ENCODE peak calls at places on chromosomes 7 and 10, in six cellular contexts. One of them, this sample, is unnamed.

GRCh38 chr10:23373156-23373555 is 28.6 kb upstream of the C10orf67 start:
- DNase-seq in right lobe of liver: no peak
- DNase-seq in fibroblast of the aortic adventitia: no peak
- DNase-seq in brain microvascular endothelial cell: no peak
- DNase-seq in GM23338: no peak
- DNase-seq in fibroblast of mammary gland: no peak
- DNase-seq in this sample: no peak

GRCh38 chr10:59857049-59857448 is 49.3 kb downstream of the CCDC6 start:
- DNase-seq in fibroblast of mammary gland: peak; percentile 17
- DNase-seq in fibroblast of the aortic adventitia: no peak
- DNase-seq in GM23338: no peak
- DNase-seq in right lobe of liver: no peak
- DNase-seq in brain microvascular endothelial cell: no peak
- DNase-seq in this sample: no peak

GRCh38 chr7:3217166-3217565 is 83.9 kb upstream of the SDK1 start:
- DNase-seq in right lobe of liver: no peak
- DNase-seq in fibroblast of mammary gland: peak; percentile 28
- DNase-seq in brain microvascular endothelial cell: peak; percentile 89
- DNase-seq in GM23338: no peak
- DNase-seq in fibroblast of the aortic adventitia: peak; percentile 84
- DNase-seq in this sample: peak; percentile 34

GRCh38 chr7:5218564-5219360 is 28.7 kb downstream of the WIPI2 start:
- DNase-seq in fibroblast of mammary gland: no peak
- DNase-seq in right lobe of liver: no peak
- DNase-seq in GM23338: no peak
- DNase-seq in fibroblast of the aortic adventitia: no peak
- DNase-seq in brain microvascular endothelial cell: no peak
- DNase-seq in this sample: no peak

GRCh38 chr7:94834359-94834758 is 73.0 kb upstream of the PPP1R9A start:
- DNase-seq in GM23338: no peak
- DNase-seq in fibroblast of the aortic adventitia: no peak
- DNase-seq in right lobe of liver: no peak
- DNase-seq in brain microvascular endothelial cell: no peak
- DNase-seq in fibroblast of mammary gland: no peak
- DNase-seq in this sample: no peak

GRCh38 chr10:63491558-63492316 is 26.0 kb upstream of the JMJD1C start:
- DNase-seq in fibroblast of mammary gland: peak; percentile 93
- DNase-seq in fibroblast of the aortic adventitia: peak; percentile 93
- DNase-seq in right lobe of liver: no peak
- DNase-seq in brain microvascular endothelial cell: peak; percentile 66
- DNase-seq in GM23338: peak; percentile 24
- DNase-seq in this sample: peak; percentile 98

GRCh38 chr10:27285093-27285492 is 44.5 kb upstream of the ACBD5 start:
- DNase-seq in right lobe of liver: peak; percentile 29
- DNase-seq in fibroblast of the aortic adventitia: peak; percentile 10
- DNase-seq in fibroblast of mammary gland: peak; percentile 5
- DNase-seq in brain microvascular endothelial cell: no peak
- DNase-seq in GM23338: peak; percentile 52
- DNase-seq in this sample: peak; percentile 15

GRCh38 chr10:126243976-126244375 is 144.3 kb downstream of the ADAM12 start:
- DNase-seq in GM23338: no peak
- DNase-seq in fibroblast of mammary gland: peak; percentile 98
- DNase-seq in fibroblast of the aortic adventitia: peak; percentile 98
- DNase-seq in right lobe of liver: no peak
- DNase-seq in brain microvascular endothelial cell: peak; percentile 82
- DNase-seq in this sample: peak; percentile 81

GRCh38 chr10:119616879-119617580 is 20.3 kb upstream of the TIAL1 start:
- DNase-seq in fibroblast of the aortic adventitia: peak; percentile 20
- DNase-seq in right lobe of liver: peak; percentile 39
- DNase-seq in fibroblast of mammary gland: peak; percentile 81
- DNase-seq in brain microvascular endothelial cell: no peak
- DNase-seq in GM23338: peak; percentile 51
- DNase-seq in this sample: peak; percentile 60

GRCh38 chr10:23253780-23254179 is 61.7 kb downstream of the PTF1A start:
- DNase-seq in GM23338: no peak
- DNase-seq in right lobe of liver: no peak
- DNase-seq in fibroblast of mammary gland: no peak
- DNase-seq in fibroblast of the aortic adventitia: no peak
- DNase-seq in brain microvascular endothelial cell: no peak
- DNase-seq in this sample: no peak

GRCh38 chr7:815284-816216 is 16.7 kb upstream of the SUN1 start:
- DNase-seq in fibroblast of the aortic adventitia: no peak
- DNase-seq in GM23338: peak; percentile 91
- DNase-seq in fibroblast of mammary gland: no peak
- DNase-seq in brain microvascular endothelial cell: no peak
- DNase-seq in right lobe of liver: peak; percentile 46
- DNase-seq in this sample: no peak

GRCh38 chr10:102492983-102493382 is 9.5 kb downstream of the ACTR1A start:
- DNase-seq in right lobe of liver: no peak
- DNase-seq in GM23338: no peak
- DNase-seq in brain microvascular endothelial cell: no peak
- DNase-seq in fibroblast of the aortic adventitia: peak; percentile 90
- DNase-seq in fibroblast of mammary gland: no peak
- DNase-seq in this sample: peak; percentile 74

GRCh38 chr10:89100680-89101079 is 106.4 kb downstream of the CH25H start:
- DNase-seq in GM23338: no peak
- DNase-seq in brain microvascular endothelial cell: peak; percentile 60
- DNase-seq in fibroblast of the aortic adventitia: peak; percentile 82
- DNase-seq in right lobe of liver: no peak
- DNase-seq in fibroblast of mammary gland: peak; percentile 70
- DNase-seq in this sample: peak; percentile 87

GRCh38 chr7:128405345-128406146 is 4.2 kb downstream of the IMPDH1 start:
- DNase-seq in fibroblast of the aortic adventitia: no peak
- DNase-seq in right lobe of liver: peak; percentile 56
- DNase-seq in brain microvascular endothelial cell: no peak
- DNase-seq in GM23338: peak; percentile 64
- DNase-seq in fibroblast of mammary gland: peak; percentile 15
- DNase-seq in this sample: no peak

GRCh38 chr10:81920213-81920829 is 45.3 kb downstream of the NRG3 start:
- DNase-seq in fibroblast of the aortic adventitia: no peak
- DNase-seq in fibroblast of mammary gland: no peak
- DNase-seq in GM23338: peak; percentile 62
- DNase-seq in brain microvascular endothelial cell: no peak
- DNase-seq in right lobe of liver: no peak
- DNase-seq in this sample: no peak

GRCh38 chr7:126578338-126578737 is 674.4 kb downstream of the GRM8 start:
- DNase-seq in fibroblast of the aortic adventitia: no peak
- DNase-seq in right lobe of liver: no peak
- DNase-seq in brain microvascular endothelial cell: no peak
- DNase-seq in GM23338: no peak
- DNase-seq in fibroblast of mammary gland: no peak
- DNase-seq in this sample: no peak

GRCh38 chr7:152747224-152747623 is 12.3 kb upstream of the ACTR3B start:
- DNase-seq in fibroblast of the aortic adventitia: no peak
- DNase-seq in fibroblast of mammary gland: no peak
- DNase-seq in GM23338: no peak
- DNase-seq in right lobe of liver: no peak
- DNase-seq in brain microvascular endothelial cell: no peak
- DNase-seq in this sample: no peak

GRCh38 chr10:78039743-78040142 is 6.1 kb downstream of the RPS24 start:
- DNase-seq in brain microvascular endothelial cell: no peak
- DNase-seq in fibroblast of the aortic adventitia: no peak
- DNase-seq in fibroblast of mammary gland: no peak
- DNase-seq in GM23338: peak; percentile 63
- DNase-seq in right lobe of liver: no peak
- DNase-seq in this sample: no peak
- H3K4me3 ChIP-seq in brain microvascular endothelial cell: no peak overlapping the region
- H3K4me3 ChIP-seq in fibroblast of the aortic adventitia: no peak overlapping the region
- H3K4me3 ChIP-seq in fibroblast of mammary gland: no peak overlapping the region
- H3K4me3 ChIP-seq in GM23338: peak overlapping the region; percentile 94
- H3K4me3 ChIP-seq in right lobe of liver: no peak overlapping the region
- H3K4me3 ChIP-seq in this sample: no peak overlapping the region

GRCh38 chr7:17939111-17939669 is 1.1 kb downstream of the SNX13 start:
- DNase-seq in brain microvascular endothelial cell: peak; percentile 16
- DNase-seq in GM23338: no peak
- DNase-seq in right lobe of liver: no peak
- DNase-seq in fibroblast of mammary gland: peak; percentile 52
- DNase-seq in fibroblast of the aortic adventitia: peak; percentile 44
- DNase-seq in this sample: peak; percentile 50

GRCh38 chr7:17942231-17942630 is 1.9 kb upstream of the SNX13 start:
- DNase-seq in fibroblast of the aortic adventitia: no peak
- DNase-seq in brain microvascular endothelial cell: no peak
- DNase-seq in right lobe of liver: no peak
- DNase-seq in fibroblast of mammary gland: no peak
- DNase-seq in GM23338: no peak
- DNase-seq in this sample: no peak

GRCh38 chr7:17939670-17940301 is 508 bp downstream of the SNX13 start:
- DNase-seq in fibroblast of the aortic adventitia: peak; percentile 23
- DNase-seq in brain microvascular endothelial cell: peak; percentile 5
- DNase-seq in GM23338: peak; percentile 51
- DNase-seq in right lobe of liver: peak; percentile 71
- DNase-seq in fibroblast of mammary gland: peak; percentile 29
- DNase-seq in this sample: peak; percentile 22

GRCh38 chr7:17941171-17941490 is 837 bp upstream of the SNX13 start:
- DNase-seq in brain microvascular endothelial cell: no peak
- DNase-seq in fibroblast of mammary gland: peak; percentile 16
- DNase-seq in fibroblast of the aortic adventitia: peak; percentile 15
- DNase-seq in right lobe of liver: no peak
- DNase-seq in GM23338: peak; percentile 38
- DNase-seq in this sample: peak; percentile 3

DNA sequence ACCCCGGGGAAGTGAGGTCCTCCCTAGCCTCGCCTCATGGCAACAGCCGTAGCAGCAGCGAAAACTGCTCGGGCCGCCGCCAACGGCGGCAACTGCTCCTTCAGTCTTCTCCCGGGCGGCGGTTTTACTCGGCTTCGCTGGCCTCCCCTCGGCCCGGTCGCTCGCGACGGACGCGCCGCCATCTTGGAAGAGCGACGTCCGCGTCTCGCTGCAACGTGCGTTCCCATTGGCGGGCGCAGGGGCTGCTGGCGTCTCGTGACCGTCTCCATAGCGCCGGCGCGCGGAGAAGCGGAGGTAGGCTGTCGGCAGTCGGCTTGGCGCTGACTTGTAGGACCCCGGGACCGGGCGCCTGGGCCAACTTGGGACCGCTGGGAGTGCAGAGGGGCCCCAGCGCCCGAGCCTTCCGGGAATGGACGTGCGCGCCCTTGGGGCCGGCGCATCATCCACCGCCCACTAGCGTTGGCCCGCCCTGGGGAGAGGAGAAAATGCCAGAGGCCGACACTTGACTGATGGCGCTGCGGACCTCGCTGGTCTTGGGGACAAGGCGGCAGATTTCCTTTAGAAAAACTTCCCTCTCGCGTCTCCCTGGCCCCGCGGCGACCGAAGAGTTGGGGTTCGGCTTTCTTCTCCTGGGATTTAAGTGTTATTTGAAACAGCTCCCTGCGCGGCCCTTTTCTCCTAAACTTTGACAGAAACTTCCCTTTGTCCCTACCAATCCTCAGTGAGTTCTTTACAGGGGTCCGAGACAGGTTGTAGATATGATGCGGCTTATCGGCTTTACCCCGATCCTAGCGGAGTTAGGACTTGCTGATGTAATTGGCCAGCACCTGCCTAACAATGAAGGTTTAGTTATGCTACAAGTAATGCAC is at the start of gene SNX13:
- DNase-seq in right lobe of liver: peak; percentile 95
- DNase-seq in fibroblast of the aortic adventitia: peak; percentile 89
- DNase-seq in GM23338: peak; percentile 97
- DNase-seq in brain microvascular endothelial cell: peak; percentile 87
- DNase-seq in fibroblast of mammary gland: peak; percentile 89
- DNase-seq in this sample: peak; percentile 95
- TF ChIP-seq CTCF in right lobe of liver: peak; percentile 28
- TF ChIP-seq CTCF in fibroblast of the aortic adventitia: peak; percentile 31
- TF ChIP-seq CTCF in GM23338: peak; percentile 49
- TF ChIP-seq CTCF in brain microvascular endothelial cell: no peak
- TF ChIP-seq CTCF in fibroblast of mammary gland: no peak
- TF ChIP-seq CTCF in this sample: no peak

GRCh38 chr7:73703649-73703984 is 15.9 kb downstream of the STX1A start:
- DNase-seq in brain microvascular endothelial cell: no peak
- DNase-seq in right lobe of liver: no peak
- DNase-seq in fibroblast of mammary gland: no peak
- DNase-seq in fibroblast of the aortic adventitia: no peak
- DNase-seq in GM23338: no peak
- DNase-seq in this sample: no peak
- H3K4me3 ChIP-seq in brain microvascular endothelial cell: no peak overlapping the region
- H3K4me3 ChIP-seq in right lobe of liver: no peak overlapping the region
- H3K4me3 ChIP-seq in fibroblast of mammary gland: no peak overlapping the region
- H3K4me3 ChIP-seq in fibroblast of the aortic adventitia: no peak overlapping the region
- H3K4me3 ChIP-seq in GM23338: peak overlapping the region; percentile 54
- H3K4me3 ChIP-seq in this sample: no peak overlapping the region

GRCh38 chr10:79066460-79067240 is 2.1 kb upstream of the ZMIZ1 start:
- DNase-seq in GM23338: peak; percentile 53
- DNase-seq in fibroblast of mammary gland: peak; percentile 60
- DNase-seq in brain microvascular endothelial cell: no peak
- DNase-seq in right lobe of liver: no peak
- DNase-seq in fibroblast of the aortic adventitia: peak; percentile 49
- DNase-seq in this sample: peak; percentile 33
- TF ChIP-seq CTCF in GM23338: peak; percentile 51
- TF ChIP-seq CTCF in fibroblast of mammary gland: peak; percentile 56
- TF ChIP-seq CTCF in brain microvascular endothelial cell: peak; percentile 55
- TF ChIP-seq CTCF in right lobe of liver: peak; percentile 38
- TF ChIP-seq CTCF in fibroblast of the aortic adventitia: peak; percentile 13
- TF ChIP-seq CTCF in this sample: no peak

GRCh38 chr7:124992881-124993562 is 63.4 kb upstream of the POT1 start:
- DNase-seq in fibroblast of mammary gland: peak; percentile 79
- DNase-seq in fibroblast of the aortic adventitia: peak; percentile 93
- DNase-seq in brain microvascular endothelial cell: peak; percentile 91
- DNase-seq in GM23338: no peak
- DNase-seq in right lobe of liver: no peak
- DNase-seq in this sample: peak; percentile 91
- H3K4me3 ChIP-seq in fibroblast of mammary gland: no peak overlapping the region
- H3K4me3 ChIP-seq in fibroblast of the aortic adventitia: peak overlapping the region; percentile 61
- H3K4me3 ChIP-seq in brain microvascular endothelial cell: peak overlapping the region; percentile 10
- H3K4me3 ChIP-seq in GM23338: no peak overlapping the region
- H3K4me3 ChIP-seq in right lobe of liver: no peak overlapping the region
- H3K4me3 ChIP-seq in this sample: peak overlapping the region; percentile 37

DNA sequence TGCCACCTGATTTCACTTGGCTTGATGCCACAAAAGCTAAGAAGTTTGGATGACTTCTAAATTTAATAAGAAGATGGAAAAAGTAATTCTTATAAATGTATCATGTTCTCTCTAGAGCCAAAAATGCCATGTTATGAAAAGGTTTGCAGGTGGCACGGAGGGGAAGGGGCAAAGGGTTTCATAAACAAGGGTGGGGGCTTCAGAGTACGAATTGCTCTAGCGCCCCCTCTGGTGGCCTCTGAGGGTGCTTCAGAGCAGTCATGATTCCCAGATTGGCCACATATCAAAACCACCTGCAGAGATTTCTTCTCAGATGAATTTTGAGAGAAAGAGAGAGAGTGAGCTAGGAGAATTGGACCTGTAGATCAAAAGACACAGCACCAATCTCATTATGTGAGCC is 208.6 kb upstream of the YAE1 start:
- DNase-seq in fibroblast of mammary gland: no peak
- DNase-seq in brain microvascular endothelial cell: no peak
- DNase-seq in fibroblast of the aortic adventitia: no peak
- DNase-seq in GM23338: peak; percentile 78
- DNase-seq in right lobe of liver: no peak
- DNase-seq in this sample: no peak
- TF ChIP-seq CTCF in fibroblast of mammary gland: peak; percentile 31
- TF ChIP-seq CTCF in brain microvascular endothelial cell: peak; percentile 56
- TF ChIP-seq CTCF in fibroblast of the aortic adventitia: peak; percentile 29
- TF ChIP-seq CTCF in GM23338: peak; percentile 76
- TF ChIP-seq CTCF in right lobe of liver: peak; percentile 14
- TF ChIP-seq CTCF in this sample: peak; percentile 23